ENCODE peak calls at places on chromosomes 16 and 17, in four cellular contexts. B is ovary, P is stomach, M is neural progenitor cell. F is an unnamed sample.
A peak's percentile ranks its signal among the peaks of the same experiment; 100 is the strongest.

GRCh38 chr17:69567130-69567529 is 152.6 kb downstream of the MAP2K6 start:
- DNase-seq in B (no peak), P (no peak), M (peak; percentile 34), F (no peak)

GRCh38 chr17:16962804-16963203 is 9.1 kb downstream of the TNFRSF13B start:
- DNase-seq in B (no peak), P (no peak), M (no peak), F (no peak)

GRCh38 chr16:87066695-87067556 is 250.3 kb downstream of the C16orf95 start:
- DNase-seq in B (no peak), P (no peak), M (no peak), F (no peak)

GRCh38 chr16:85157813-85158701 is 45.8 kb upstream of the CIBAR2 start:
- DNase-seq in B (no peak), P (no peak), M (peak; percentile 83), F (no peak)

GRCh38 chr17:75776399-75777242 is 8.0 kb upstream of the UNK start:
- DNase-seq in B (peak; percentile 57), P (no peak), M (no peak), F (peak; percentile 64)

GRCh38 chr16:81174644-81175324 is 63.7 kb upstream of the BCO1 start:
- DNase-seq in B (no peak), P (no peak), M (no peak), F (no peak)

GRCh38 chr16:31202402-31203385 is at the start of gene PYCARD:
- DNase-seq in B (peak; percentile 62), P (peak; percentile 45), M (peak; percentile 49), F (no peak)

GRCh38 chr17:44174427-44174826 is 3.9 kb downstream of the ASB16 start:
- DNase-seq in B (no peak), P (no peak), M (no peak), F (no peak)

GRCh38 chr17:49327835-49328784 is 33.9 kb downstream of the ZNF652 start:
- DNase-seq in B (no peak), P (no peak), M (no peak), F (no peak)

GRCh38 chr16:48687421-48688038 is 77.5 kb upstream of the N4BP1 start:
- DNase-seq in B (peak; percentile 34), P (peak; percentile 28), M (peak; percentile 83), F (no peak)

GRCh38 chr16:30609002-30609927 is 924 bp downstream of the ZNF689 start:
- DNase-seq in B (peak; percentile 78), P (peak; percentile 54), M (peak; percentile 31), F (peak; percentile 69)

GRCh38 chr17:80850817-80851216 is 140.8 kb upstream of the CHMP6 start:
- DNase-seq in B (no peak), P (no peak), M (no peak), F (no peak)

GRCh38 chr16:1542533-1542932 is 9.1 kb downstream of the TMEM204 start:
- DNase-seq in B (no peak), P (no peak), M (no peak), F (no peak)

GRCh38 chr16:1541293-1542165 is 8.1 kb downstream of the TMEM204 start:
- DNase-seq in B (no peak), P (no peak), M (no peak), F (no peak)

GRCh38 chr16:1540556-1540855 is 7.0 kb downstream of the TMEM204 start:
- DNase-seq in B (no peak), P (no peak), M (no peak), F (no peak)

GRCh38 chr16:1543085-1543896 is 9.8 kb downstream of the TMEM204 start:
- DNase-seq in B (no peak), P (peak; percentile 32), M (peak; percentile 17), F (peak; percentile 88)

DNA sequence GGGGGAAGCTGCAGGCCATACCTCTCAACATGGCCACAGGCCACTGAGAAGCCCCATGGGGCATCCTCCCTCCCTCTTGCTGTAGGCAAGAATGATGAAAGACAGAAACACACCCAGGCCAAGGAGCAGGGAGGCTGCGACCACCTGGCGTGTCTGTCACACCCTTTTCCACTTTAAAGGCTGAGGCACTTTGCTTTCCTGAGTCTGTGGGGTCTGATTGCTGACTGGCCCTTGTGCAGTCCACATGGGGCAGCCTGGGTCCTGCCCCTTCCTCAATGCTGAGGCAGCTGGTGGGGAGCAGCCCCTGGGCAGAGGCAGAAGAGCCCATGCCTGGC is 8.7 kb downstream of the TMEM204 start:
- DNase-seq in B (no peak), P (no peak), M (no peak), F (no peak)
- H3K4me1 ChIP-seq in B (peaks cover 11% of the 10 kb centered on the region), P (peaks cover 34% of the 10 kb centered on the region), M (no peaks in the 10 kb centered on the region), F (peaks cover 46% of the 10 kb centered on the region)

DNA sequence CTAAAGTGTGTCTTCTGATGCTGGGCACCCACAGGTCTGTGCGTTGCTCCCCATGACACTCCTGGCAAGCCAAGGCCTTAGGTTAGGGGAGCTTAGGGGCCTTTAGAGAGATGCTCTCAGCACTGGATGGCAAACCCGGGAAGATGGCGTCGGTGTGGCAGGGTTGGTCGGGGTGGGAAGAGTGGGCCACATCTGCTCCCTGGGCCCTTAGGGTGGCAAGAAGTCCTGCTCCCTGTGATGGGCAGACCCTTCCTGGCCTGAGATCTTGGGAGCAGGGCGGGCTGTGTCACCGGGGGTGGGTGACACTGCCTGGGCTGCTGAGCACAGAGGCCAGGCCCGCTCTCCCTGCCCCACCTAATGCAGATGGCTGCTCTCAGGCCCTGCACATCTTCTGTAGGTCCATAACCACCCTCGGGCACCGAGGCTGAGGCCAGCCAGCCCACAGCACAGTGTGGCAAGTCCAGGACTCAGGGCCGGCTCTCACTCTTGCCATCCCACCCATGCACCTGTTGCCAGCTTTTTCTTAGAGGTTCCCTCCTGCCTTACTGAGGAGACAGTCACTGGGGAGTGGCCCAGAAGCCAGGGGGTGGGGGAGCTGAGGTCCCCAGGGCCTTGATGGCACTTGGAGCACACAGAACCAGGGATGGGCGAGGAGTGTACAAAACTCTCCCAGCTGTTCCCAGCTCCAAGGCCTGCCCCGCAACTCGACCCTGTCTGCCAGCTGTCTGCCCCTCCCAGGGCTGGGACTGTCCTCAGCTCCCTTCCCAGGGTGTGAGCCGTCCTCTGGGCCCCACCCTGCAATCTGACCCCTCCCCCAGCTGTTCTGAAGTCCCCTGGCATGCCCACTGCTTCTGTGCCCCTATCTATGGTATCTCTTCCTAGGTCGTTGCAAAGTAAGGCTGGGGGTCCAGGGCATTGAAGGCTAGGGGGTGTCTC is 4.4 kb upstream of the MTSS2 start:
- DNase-seq in B (no peak), P (no peak), M (no peak), F (no peak)
- H3K4me1 ChIP-seq in B (peaks cover 70% of the 10 kb centered on the region), P (peaks cover 80% of the 10 kb centered on the region), M (peaks cover 36% of the 10 kb centered on the region), F (peaks cover 82% of the 10 kb centered on the region)

GRCh38 chr17:57953703-57954420 is 1.4 kb downstream of the CUEDC1 start:
- DNase-seq in B (no peak), P (no peak), M (no peak), F (no peak)
- H3K4me1 ChIP-seq in B (peaks cover 8% of the 10 kb centered on the region), P (peaks cover 45% of the 10 kb centered on the region), M (peaks cover 12% of the 10 kb centered on the region), F (peaks cover 7% of the 10 kb centered on the region)

DNA sequence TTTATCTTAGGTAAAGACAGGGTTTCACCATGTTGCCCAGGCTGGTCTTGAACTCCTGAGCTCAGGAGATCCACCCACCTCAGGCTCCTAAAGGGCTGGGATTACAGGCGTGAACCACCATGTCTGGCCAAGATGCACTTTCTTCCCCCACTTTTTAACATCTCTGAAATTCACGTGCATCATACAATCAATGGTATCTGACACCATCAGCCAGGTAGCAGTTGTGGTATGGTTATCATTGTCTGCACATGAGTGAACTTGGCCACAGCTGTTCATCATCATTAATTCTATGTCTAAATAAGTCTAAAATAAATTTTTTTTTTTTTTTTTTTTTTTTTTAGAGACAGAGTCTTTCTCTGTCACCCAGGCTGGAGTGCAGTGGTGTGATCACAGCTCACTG is 34.2 kb upstream of the MYLK3 start:
- DNase-seq in B (no peak), P (no peak), M (no peak), F (no peak)
- H3K4me1 ChIP-seq in B (no peaks in the 10 kb centered on the region), P (no peaks in the 10 kb centered on the region), M (peaks cover 6% of the 10 kb centered on the region), F (no peaks in the 10 kb centered on the region)

DNA sequence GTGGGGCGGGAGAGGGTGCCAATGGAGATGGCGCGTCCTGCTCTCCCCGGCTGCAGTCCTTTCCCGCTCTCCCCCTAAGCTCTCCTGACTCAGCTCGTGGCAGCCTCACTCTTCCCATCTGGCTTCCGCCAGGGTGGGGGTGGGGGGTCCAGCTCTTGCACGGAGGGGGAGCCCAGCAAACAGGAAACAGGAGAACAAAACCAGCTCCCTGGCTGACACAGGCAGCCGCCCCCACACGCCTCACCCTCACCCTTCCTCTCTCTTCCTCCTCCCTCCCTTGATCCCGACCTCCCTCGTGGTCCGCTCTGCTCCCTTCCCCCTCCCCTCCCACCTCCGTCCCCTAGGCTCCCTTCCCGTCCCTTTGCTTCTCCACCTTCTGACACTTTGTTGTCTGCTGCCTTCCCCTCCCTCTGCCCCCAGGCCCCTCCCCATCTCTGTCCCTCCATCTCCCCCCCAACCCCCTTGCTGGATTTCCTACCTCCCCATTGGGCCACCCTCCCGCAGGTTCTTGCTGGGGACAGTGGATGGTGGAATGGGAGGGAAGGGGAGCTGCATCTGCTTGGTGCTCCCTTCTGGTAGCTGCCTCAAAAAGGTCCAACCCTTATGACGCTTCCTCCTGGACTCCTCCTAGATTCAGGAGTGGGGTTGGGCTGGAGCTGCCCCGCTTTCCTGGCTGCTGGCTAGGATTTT is 23.7 kb downstream of the ARHGAP23 start:
- DNase-seq in B (peak; percentile 80), P (no peak), M (peak; percentile 65), F (no peak)
- H3K4me1 ChIP-seq in B (peaks cover 19% of the 10 kb centered on the region), P (peaks cover 35% of the 10 kb centered on the region), M (peaks cover 59% of the 10 kb centered on the region), F (peaks cover 52% of the 10 kb centered on the region)

GRCh38 chr17:40070644-40070894 is 7.8 kb downstream of the THRA start:
- DNase-seq in B (no peak), P (no peak), M (no peak), F (no peak)
- H3K4me1 ChIP-seq in B (peaks cover 51% of the 10 kb centered on the region), P (peaks cover 88% of the 10 kb centered on the region), M (peaks cover 59% of the 10 kb centered on the region), F (peaks cover 86% of the 10 kb centered on the region)

F was measured in ascending aorta.